ENCODE peak calls at places on chromosome X, in eight cellular contexts. One of them, this sample, is unnamed.

GRCh38 chrX:16444353-16444752 is 205.6 kb upstream of the S100G start:
- DNase-seq in spleen: no peak
- DNase-seq in hypothalamus: no peak
- DNase-seq in AG04449: no peak
- DNase-seq in activated CD4-positive, alpha-beta T cell treated with anti-CD3 and anti-CD28 coated beads, Interleukin-2, amount 50 U/mL, for 48 hours: no peak
- DNase-seq in activated naive CD4-positive, alpha-beta T cell treated with Interleukin-2 at 50 U/mL for 16 hours: no peak
- DNase-seq in WTC11: no peak
- DNase-seq in NCI-H460: no peak
- DNase-seq in this sample: no peak

GRCh38 chrX:8084023-8084422 is 87.0 kb downstream of the VCX2 start:
- DNase-seq in NCI-H460: no peak
- DNase-seq in AG04449: peak
- DNase-seq in activated CD4-positive, alpha-beta T cell treated with anti-CD3 and anti-CD28 coated beads, Interleukin-2, amount 50 U/mL, for 48 hours: no peak
- DNase-seq in spleen: no peak
- DNase-seq in WTC11: no peak
- DNase-seq in hypothalamus: no peak
- DNase-seq in activated naive CD4-positive, alpha-beta T cell treated with Interleukin-2 at 50 U/mL for 16 hours: no peak
- DNase-seq in this sample: no peak

GRCh38 chrX:9948406-9948805 is 18.8 kb upstream of the CLDN34 start:
- DNase-seq in hypothalamus: no peak
- DNase-seq in activated naive CD4-positive, alpha-beta T cell treated with Interleukin-2 at 50 U/mL for 16 hours: no peak
- DNase-seq in AG04449: no peak
- DNase-seq in spleen: no peak
- DNase-seq in NCI-H460: no peak
- DNase-seq in activated CD4-positive, alpha-beta T cell treated with anti-CD3 and anti-CD28 coated beads, Interleukin-2, amount 50 U/mL, for 48 hours: no peak
- DNase-seq in WTC11: no peak
- DNase-seq in this sample: no peak

GRCh38 chrX:54492340-54492739 is 3.7 kb downstream of the FGD1 start:
- DNase-seq in WTC11: no peak
- DNase-seq in activated CD4-positive, alpha-beta T cell treated with anti-CD3 and anti-CD28 coated beads, Interleukin-2, amount 50 U/mL, for 48 hours: no peak
- DNase-seq in hypothalamus: no peak
- DNase-seq in activated naive CD4-positive, alpha-beta T cell treated with Interleukin-2 at 50 U/mL for 16 hours: no peak
- DNase-seq in NCI-H460: no peak
- DNase-seq in AG04449: no peak
- DNase-seq in spleen: no peak
- DNase-seq in this sample: peak

GRCh38 chrX:41409006-41409405 is 38.1 kb upstream of the NYX start:
- DNase-seq in NCI-H460: no peak
- DNase-seq in hypothalamus: no peak
- DNase-seq in activated naive CD4-positive, alpha-beta T cell treated with Interleukin-2 at 50 U/mL for 16 hours: no peak
- DNase-seq in AG04449: no peak
- DNase-seq in activated CD4-positive, alpha-beta T cell treated with anti-CD3 and anti-CD28 coated beads, Interleukin-2, amount 50 U/mL, for 48 hours: no peak
- DNase-seq in spleen: no peak
- DNase-seq in WTC11: no peak
- DNase-seq in this sample: no peak

GRCh38 chrX:5829469-5829868 is 399.2 kb downstream of the NLGN4X start:
- DNase-seq in NCI-H460: no peak
- DNase-seq in spleen: no peak
- DNase-seq in AG04449: no peak
- DNase-seq in hypothalamus: no peak
- DNase-seq in activated naive CD4-positive, alpha-beta T cell treated with Interleukin-2 at 50 U/mL for 16 hours: no peak
- DNase-seq in activated CD4-positive, alpha-beta T cell treated with anti-CD3 and anti-CD28 coated beads, Interleukin-2, amount 50 U/mL, for 48 hours: no peak
- DNase-seq in WTC11: no peak
- DNase-seq in this sample: no peak

GRCh38 chrX:85052636-85053343 is 49.1 kb downstream of the APOOL start:
- DNase-seq in activated naive CD4-positive, alpha-beta T cell treated with Interleukin-2 at 50 U/mL for 16 hours: no peak
- DNase-seq in activated CD4-positive, alpha-beta T cell treated with anti-CD3 and anti-CD28 coated beads, Interleukin-2, amount 50 U/mL, for 48 hours: no peak
- DNase-seq in hypothalamus: no peak
- DNase-seq in WTC11: no peak
- DNase-seq in NCI-H460: peak
- DNase-seq in AG04449: peak
- DNase-seq in spleen: no peak
- DNase-seq in this sample: no peak

GRCh38 chrX:1448793-1449580 is 3.7 kb downstream of the ASMTL start:
- DNase-seq in spleen: peak
- DNase-seq in hypothalamus: no peak
- DNase-seq in AG04449: no peak
- DNase-seq in activated CD4-positive, alpha-beta T cell treated with anti-CD3 and anti-CD28 coated beads, Interleukin-2, amount 50 U/mL, for 48 hours: no peak
- DNase-seq in WTC11: no peak
- DNase-seq in activated naive CD4-positive, alpha-beta T cell treated with Interleukin-2 at 50 U/mL for 16 hours: peak
- DNase-seq in NCI-H460: no peak
- DNase-seq in this sample: no peak

GRCh38 chrX:120305531-120306145 is 5.6 kb downstream of the TMEM255A start:
- DNase-seq in hypothalamus: no peak
- DNase-seq in WTC11: no peak
- DNase-seq in AG04449: no peak
- DNase-seq in spleen: no peak
- DNase-seq in activated CD4-positive, alpha-beta T cell treated with anti-CD3 and anti-CD28 coated beads, Interleukin-2, amount 50 U/mL, for 48 hours: no peak
- DNase-seq in NCI-H460: no peak
- DNase-seq in activated naive CD4-positive, alpha-beta T cell treated with Interleukin-2 at 50 U/mL for 16 hours: no peak
- DNase-seq in this sample: no peak

GRCh38 chrX:102950908-102951866 is 14.1 kb downstream of the RAB40AL start:
- DNase-seq in hypothalamus: no peak
- DNase-seq in NCI-H460: peak
- DNase-seq in spleen: no peak
- DNase-seq in activated CD4-positive, alpha-beta T cell treated with anti-CD3 and anti-CD28 coated beads, Interleukin-2, amount 50 U/mL, for 48 hours: peak
- DNase-seq in activated naive CD4-positive, alpha-beta T cell treated with Interleukin-2 at 50 U/mL for 16 hours: peak
- DNase-seq in AG04449: no peak
- DNase-seq in WTC11: peak
- DNase-seq in this sample: no peak

GRCh38 chrX:46686003-46686645 is 72.8 kb downstream of the SLC9A7 start:
- DNase-seq in activated CD4-positive, alpha-beta T cell treated with anti-CD3 and anti-CD28 coated beads, Interleukin-2, amount 50 U/mL, for 48 hours: peak
- DNase-seq in hypothalamus: peak
- DNase-seq in spleen: no peak
- DNase-seq in WTC11: peak
- DNase-seq in AG04449: no peak
- DNase-seq in NCI-H460: peak
- DNase-seq in activated naive CD4-positive, alpha-beta T cell treated with Interleukin-2 at 50 U/mL for 16 hours: peak
- DNase-seq in this sample: no peak

GRCh38 chrX:128931071-128931470 is 592.2 kb downstream of the SMARCA1 start:
- DNase-seq in activated CD4-positive, alpha-beta T cell treated with anti-CD3 and anti-CD28 coated beads, Interleukin-2, amount 50 U/mL, for 48 hours: no peak
- DNase-seq in activated naive CD4-positive, alpha-beta T cell treated with Interleukin-2 at 50 U/mL for 16 hours: no peak
- DNase-seq in spleen: no peak
- DNase-seq in WTC11: no peak
- DNase-seq in NCI-H460: no peak
- DNase-seq in hypothalamus: no peak
- DNase-seq in AG04449: no peak
- DNase-seq in this sample: no peak

GRCh38 chrX:72392816-72393800 is 87.4 kb upstream of the CITED1 start:
- DNase-seq in hypothalamus: no peak
- DNase-seq in spleen: no peak
- DNase-seq in activated CD4-positive, alpha-beta T cell treated with anti-CD3 and anti-CD28 coated beads, Interleukin-2, amount 50 U/mL, for 48 hours: no peak
- DNase-seq in NCI-H460: no peak
- DNase-seq in WTC11: no peak
- DNase-seq in activated naive CD4-positive, alpha-beta T cell treated with Interleukin-2 at 50 U/mL for 16 hours: no peak
- DNase-seq in AG04449: no peak
- DNase-seq in this sample: no peak

GRCh38 chrX:80808854-80809493 is 703 bp downstream of the BRWD3 start:
- DNase-seq in WTC11: peak
- DNase-seq in NCI-H460: no peak
- DNase-seq in activated naive CD4-positive, alpha-beta T cell treated with Interleukin-2 at 50 U/mL for 16 hours: peak
- DNase-seq in activated CD4-positive, alpha-beta T cell treated with anti-CD3 and anti-CD28 coated beads, Interleukin-2, amount 50 U/mL, for 48 hours: peak
- DNase-seq in hypothalamus: no peak
- DNase-seq in spleen: peak
- DNase-seq in AG04449: no peak
- DNase-seq in this sample: no peak

GRCh38 chrX:19852014-19853005 is 35.1 kb downstream of the SH3KBP1 start:
- DNase-seq in WTC11: no peak
- DNase-seq in hypothalamus: no peak
- DNase-seq in NCI-H460: no peak
- DNase-seq in AG04449: no peak
- DNase-seq in activated naive CD4-positive, alpha-beta T cell treated with Interleukin-2 at 50 U/mL for 16 hours: no peak
- DNase-seq in activated CD4-positive, alpha-beta T cell treated with anti-CD3 and anti-CD28 coated beads, Interleukin-2, amount 50 U/mL, for 48 hours: no peak
- DNase-seq in spleen: no peak
- DNase-seq in this sample: no peak

GRCh38 chrX:131068945-131069719 is 11.0 kb downstream of the ARHGAP36 start:
- DNase-seq in activated CD4-positive, alpha-beta T cell treated with anti-CD3 and anti-CD28 coated beads, Interleukin-2, amount 50 U/mL, for 48 hours: peak
- DNase-seq in activated naive CD4-positive, alpha-beta T cell treated with Interleukin-2 at 50 U/mL for 16 hours: no peak
- DNase-seq in hypothalamus: peak
- DNase-seq in spleen: no peak
- DNase-seq in WTC11: peak
- DNase-seq in NCI-H460: peak
- DNase-seq in AG04449: no peak
- DNase-seq in this sample: no peak

GRCh38 chrX:139931646-139932076 is 1.2 kb downstream of the ATP11C start:
- DNase-seq in AG04449: no peak
- DNase-seq in spleen: peak
- DNase-seq in hypothalamus: no peak
- DNase-seq in NCI-H460: no peak
- DNase-seq in activated CD4-positive, alpha-beta T cell treated with anti-CD3 and anti-CD28 coated beads, Interleukin-2, amount 50 U/mL, for 48 hours: no peak
- DNase-seq in WTC11: peak
- DNase-seq in activated naive CD4-positive, alpha-beta T cell treated with Interleukin-2 at 50 U/mL for 16 hours: no peak
- DNase-seq in this sample: no peak

GRCh38 chrX:121013897-121014455 is 28.4 kb upstream of the CT47A1 start:
- DNase-seq in hypothalamus: no peak
- DNase-seq in spleen: no peak
- DNase-seq in activated CD4-positive, alpha-beta T cell treated with anti-CD3 and anti-CD28 coated beads, Interleukin-2, amount 50 U/mL, for 48 hours: no peak
- DNase-seq in activated naive CD4-positive, alpha-beta T cell treated with Interleukin-2 at 50 U/mL for 16 hours: no peak
- DNase-seq in AG04449: no peak
- DNase-seq in NCI-H460: no peak
- DNase-seq in WTC11: no peak
- DNase-seq in this sample: no peak

GRCh38 chrX:150767475-150768131 is 74.4 kb downstream of the MTMR1 start:
- DNase-seq in AG04449: peak
- DNase-seq in WTC11: no peak
- DNase-seq in NCI-H460: no peak
- DNase-seq in hypothalamus: no peak
- DNase-seq in spleen: no peak
- DNase-seq in activated naive CD4-positive, alpha-beta T cell treated with Interleukin-2 at 50 U/mL for 16 hours: peak
- DNase-seq in activated CD4-positive, alpha-beta T cell treated with anti-CD3 and anti-CD28 coated beads, Interleukin-2, amount 50 U/mL, for 48 hours: no peak
- DNase-seq in this sample: no peak

This sample was measured in thoracic aorta.